ENCODE peak calls at places on chromosomes 3 and 15, in five cellular contexts. A is CD8-positive, alpha-beta T cell; J is Daoy; S is stimulated activated CD4-positive, alpha-beta T cell treated with anti-CD3 and anti-CD28 coated beads, Interleukin-2, amount 100 ng/mL, for 48 hours; B is Caki2. O is an unnamed sample.

GRCh38 chr15:29613951-29614382 is 208.3 kb downstream of the TJP1 start:
- DNase-seq in A (no peak), J (peak; percentile 62), S (no peak), B (no peak), O (no peak)

GRCh38 chr3:114450008-114450596 is 156.3 kb downstream of the TIGIT start:
- DNase-seq in A (no peak), J (no peak), S (no peak), B (no peak), O (no peak)

GRCh38 chr3:66856555-66856954 is 141.6 kb upstream of the KBTBD8 start:
- DNase-seq in A (no peak), J (peak; percentile 28), S (no peak), B (no peak), O (no peak)

GRCh38 chr3:27521179-27521871 is 37.1 kb upstream of the SLC4A7 start:
- DNase-seq in A (no peak), J (peak; percentile 60), S (no peak), B (peak; percentile 57), O (no peak)

GRCh38 chr3:58560771-58561311 is 16.4 kb downstream of the FAM107A start:
- DNase-seq in A (no peak), J (peak; percentile 82), S (no peak), B (peak; percentile 90), O (no peak)

GRCh38 chr3:66633564-66633963 is 132.7 kb upstream of the LRIG1 start:
- DNase-seq in A (no peak), J (no peak), S (no peak), B (no peak), O (no peak)

GRCh38 chr15:25852696-25853524 is 10.2 kb downstream of the ATP10A start:
- DNase-seq in A (no peak), J (no peak), S (no peak), B (no peak), O (no peak)

GRCh38 chr3:14791343-14791945 is 27.3 kb upstream of the FGD5 start:
- DNase-seq in A (peak; percentile 4), J (peak; percentile 67), S (peak; percentile 38), B (peak; percentile 16), O (no peak)

GRCh38 chr3:161104561-161105551 is at the start of gene B3GALNT1:
- DNase-seq in A (no peak), J (peak; percentile 67), S (no peak), B (peak; percentile 64), O (no peak)

GRCh38 chr15:60073441-60073840 is 69.3 kb downstream of the FOXB1 start:
- DNase-seq in A (no peak), J (no peak), S (no peak), B (no peak), O (no peak)

GRCh38 chr15:75924576-75924975 is 20.9 kb downstream of the FBXO22 start:
- DNase-seq in A (no peak), J (no peak), S (no peak), B (no peak), O (no peak)

GRCh38 chr3:160451602-160452001 is 2.0 kb upstream of the TRIM59 start:
- DNase-seq in A (no peak), J (peak; percentile 17), S (no peak), B (no peak), O (no peak)

GRCh38 chr3:37967252-37967881 is 23.2 kb upstream of the VILL start:
- DNase-seq in A (no peak), J (peak; percentile 46), S (peak; percentile 52), B (no peak), O (no peak)

GRCh38 chr15:52445553-52445952 is 83.1 kb downstream of the MYO5A start:
- DNase-seq in A (no peak), J (no peak), S (no peak), B (no peak), O (no peak)

GRCh38 chr3:120743081-120743365 is 479 bp downstream of the GTF2E1 start:
- DNase-seq in A (no peak), J (no peak), S (peak; percentile 17), B (no peak), O (no peak)

GRCh38 chr3:48217449-48217848 is 5.8 kb upstream of the CAMP start:
- DNase-seq in A (no peak), J (no peak), S (no peak), B (no peak), O (peak; percentile 46)